ENCODE peak calls at places on chromosomes 6 and 20, in four cellular contexts. J is left ventricle myocardium inferior, I is SK-N-SH, Y is MM.1S. M is an unnamed sample.

GRCh38 chr6:81696505-81696904 is 56.0 kb downstream of the TENT5A start:
- DNase-seq in I (no peak), Y (peak), J (no peak), M (no peak)

GRCh38 chr6:2518029-2518428 is 232.7 kb downstream of the MYLK4 start:
- DNase-seq in J (no peak), Y (no peak), I (no peak), M (no peak)

GRCh38 chr20:34820805-34821578 is 4.5 kb downstream of the NCOA6 start:
- DNase-seq in J (no peak), I (no peak), Y (no peak), M (no peak)

GRCh38 chr20:36856691-36857635 is 19.0 kb upstream of the TLDC2 start:
- DNase-seq in J (no peak), Y (no peak), I (no peak), M (no peak)

GRCh38 chr6:18493421-18493891 is 106.3 kb downstream of the RNF144B start:
- DNase-seq in I (no peak), J (no peak), Y (no peak), M (no peak)

GRCh38 chr20:1266167-1266973 is at the start of gene SNPH:
- DNase-seq in Y (peak), I (peak), J (peak), M (peak)

GRCh38 chr20:51695574-51696303 is 72.5 kb downstream of the ATP9A start:
- DNase-seq in Y (no peak), I (peak), J (no peak), M (no peak)

GRCh38 chr20:32343438-32343837 is 14.7 kb upstream of the ASXL1 start:
- DNase-seq in I (no peak), J (no peak), Y (no peak), M (no peak)

GRCh38 chr6:158642097-158642601 is 2.4 kb downstream of the DYNLT1 start:
- DNase-seq in Y (no peak), J (no peak), I (no peak), M (peak)

GRCh38 chr20:11403711-11404110 is 514.0 kb upstream of the BTBD3 start:
- DNase-seq in I (no peak), Y (no peak), J (no peak), M (no peak)

GRCh38 chr6:35050291-35050987 is 90.7 kb downstream of the TCP11 start:
- DNase-seq in Y (no peak), J (no peak), I (peak), M (no peak)

GRCh38 chr6:15521516-15521915 is 141.3 kb downstream of the DTNBP1 start:
- DNase-seq in J (no peak), Y (no peak), I (no peak), M (no peak)

GRCh38 chr6:64782877-64783276 is 924.1 kb downstream of the EYS start:
- DNase-seq in Y (no peak), I (no peak), J (no peak), M (no peak)

GRCh38 chr6:154932562-154933027 is 62.5 kb upstream of the TIAM2 start:
- DNase-seq in I (peak), Y (no peak), J (no peak), M (no peak)

GRCh38 chr6:47195251-47195650 is 114.5 kb downstream of the TNFRSF21 start:
- DNase-seq in J (peak), Y (no peak), I (peak), M (peak)

GRCh38 chr20:44579313-44580090 is 2.9 kb upstream of the PKIG start:
- DNase-seq in I (no peak), J (no peak), Y (no peak), M (no peak)

GRCh38 chr20:34475979-34476736 is 40.1 kb upstream of the DYNLRB1 start:
- DNase-seq in J (peak), Y (peak), I (peak), M (peak)

GRCh38 chr6:95142101-95142500 is 435.2 kb upstream of the MANEA start:
- DNase-seq in Y (no peak), J (no peak), I (no peak), M (no peak)

GRCh38 chr6:17200395-17200794 is 80.8 kb upstream of the RBM24 start:
- DNase-seq in I (no peak), Y (no peak), J (no peak), M (no peak)
- TF ChIP-seq CTCF in I (peak), Y (no peak), J (no peak), M (peak)

DNA sequence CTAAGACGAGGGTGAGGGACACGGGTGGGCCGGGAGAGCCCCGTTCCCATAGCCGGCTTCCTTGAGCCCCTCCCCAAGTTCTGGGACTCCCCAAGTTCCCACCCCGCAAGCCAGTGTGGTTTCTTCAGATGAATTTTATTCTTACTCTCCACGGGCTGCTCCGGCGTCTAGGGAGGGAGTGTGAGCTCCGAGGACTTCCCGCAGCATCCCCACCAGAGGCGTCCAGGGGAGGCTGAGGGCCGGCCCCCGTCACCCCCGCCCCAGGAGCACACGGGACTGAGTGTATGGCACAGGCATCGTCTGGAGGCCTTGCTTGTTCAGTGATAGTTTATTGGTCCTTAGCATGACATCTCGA is 10.0 kb upstream of the SLC4A11 start:
- DNase-seq in I (no peak), Y (no peak), J (no peak), M (no peak)
- H3K4me3 ChIP-seq in I (no peak), Y (peak), J (peak), M (peak)

DNA sequence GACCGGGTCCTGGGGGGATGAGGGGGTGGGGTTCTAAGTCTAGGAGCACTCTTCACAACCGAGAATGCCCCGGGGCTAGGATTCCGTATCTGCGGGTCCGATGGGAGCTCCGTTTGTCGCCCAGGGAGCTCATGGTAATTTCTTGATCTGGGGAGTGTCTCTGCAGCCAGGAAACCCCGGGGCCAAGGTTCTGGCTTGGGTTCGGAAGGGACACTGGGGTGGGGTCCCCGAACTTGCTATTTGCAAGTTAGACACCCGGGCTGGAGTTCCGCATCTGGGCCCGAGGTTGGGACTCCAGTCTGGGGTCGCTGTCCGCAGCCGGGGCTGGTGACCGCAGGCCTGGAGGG is 397 bp downstream of the PEDS1 start:
- DNase-seq in I (no peak), Y (no peak), J (no peak), M (no peak)
- TF ChIP-seq CTCF in I (no peak), Y (no peak), J (no peak), M (no peak)

GRCh38 chr20:17543531-17543961 is 12.4 kb upstream of the BFSP1 start:
- DNase-seq in J (no peak), Y (no peak), I (no peak), M (no peak)

GRCh38 chr20:17542481-17542880 is 11.3 kb upstream of the BFSP1 start:
- DNase-seq in I (no peak), Y (no peak), J (no peak), M (no peak)

GRCh38 chr20:17541596-17541995 is 10.4 kb upstream of the BFSP1 start:
- DNase-seq in Y (no peak), J (no peak), I (no peak), M (no peak)

GRCh38 chr20:17542993-17543412 is 11.8 kb upstream of the BFSP1 start:
- DNase-seq in Y (no peak), J (no peak), I (no peak), M (no peak)

GRCh38 chr20:17541996-17542395 is 10.8 kb upstream of the BFSP1 start:
- DNase-seq in Y (no peak), J (no peak), I (no peak), M (no peak)
- H3K4me3 ChIP-seq in Y (no peak), J (no peak), I (no peak), M (no peak)

GRCh38 chr6:44072959-44073611 is 54.2 kb downstream of the MRPL14 start:
- DNase-seq in Y (peak), I (peak), J (peak), M (peak)

GRCh38 chr6:44072452-44072958 is 54.7 kb downstream of the MRPL14 start:
- DNase-seq in J (no peak), Y (no peak), I (no peak), M (no peak)

GRCh38 chr6:44074383-44075136 is 52.7 kb downstream of the MRPL14 start:
- DNase-seq in Y (peak), I (peak), J (peak), M (peak)

GRCh38 chr6:44075137-44076015 is 51.9 kb downstream of the MRPL14 start:
- DNase-seq in J (no peak), I (no peak), Y (no peak), M (no peak)

GRCh38 chr6:44073612-44074382 is 53.5 kb downstream of the MRPL14 start:
- DNase-seq in J (peak), I (peak), Y (peak), M (no peak)
- TF ChIP-seq CTCF in J (no peak), I (no peak), Y (no peak), M (peak)

DNA sequence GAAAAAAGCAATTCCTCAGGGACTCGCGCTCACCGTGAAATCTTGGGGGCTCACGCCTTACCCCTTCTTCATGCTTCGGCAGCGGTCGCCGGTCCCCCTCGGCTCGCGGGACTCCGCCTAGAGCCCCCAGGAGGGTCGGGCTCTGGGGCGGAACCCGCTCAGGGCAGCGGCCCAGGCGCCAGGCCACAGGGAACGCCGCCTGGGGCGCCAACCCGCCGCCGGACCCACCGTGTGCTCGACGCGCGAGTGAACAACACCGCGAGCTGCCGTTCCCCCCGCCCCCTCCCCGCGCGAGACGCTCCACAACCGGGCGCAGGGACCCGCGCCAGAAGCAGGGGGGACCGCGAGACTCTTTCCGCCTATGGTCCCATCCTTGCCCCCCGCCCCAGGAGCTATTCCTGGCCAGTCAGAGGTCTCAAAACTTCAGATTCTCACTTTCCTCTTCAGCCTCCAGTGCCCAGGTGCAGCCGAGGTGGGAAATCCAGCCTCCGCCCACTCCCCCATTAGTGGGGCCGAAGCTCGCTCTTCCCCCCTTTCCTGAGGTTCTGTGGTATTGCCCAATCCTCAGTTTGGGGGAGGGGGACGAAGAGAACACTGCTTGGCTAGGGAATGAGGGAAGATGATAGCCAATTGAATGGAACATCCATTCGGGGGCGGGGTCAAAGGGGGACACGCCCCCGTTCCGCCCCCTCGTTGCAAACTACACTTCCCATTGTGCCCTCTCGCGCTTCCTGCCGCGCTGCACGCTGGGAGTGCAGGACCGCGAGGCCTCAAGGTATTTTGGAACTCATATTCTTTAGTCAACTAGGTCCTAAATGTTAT is at the start of gene WASF1:
- DNase-seq in Y (peak), J (peak), I (peak), M (peak)
- H3K4me3 ChIP-seq in Y (peak), J (peak), I (peak), M (peak)

GRCh38 chr6:132768051-132768517 is 10.4 kb upstream of the VNN2 start:
- DNase-seq in J (peak), Y (no peak), I (peak), M (peak)
- TF ChIP-seq CTCF in J (peak), Y (peak), I (peak), M (peak)

GRCh38 chr6:169273511-169273910 is 19.9 kb upstream of the THBS2 start:
- DNase-seq in Y (no peak), J (no peak), I (no peak), M (no peak)

GRCh38 chr6:169269180-169270076 is 15.8 kb upstream of the THBS2 start:
- DNase-seq in Y (no peak), J (peak), I (no peak), M (no peak)

GRCh38 chr6:169266746-169267629 is 13.3 kb upstream of the THBS2 start:
- DNase-seq in I (no peak), J (no peak), Y (no peak), M (no peak)

GRCh38 chr6:169274761-169275160 is 21.1 kb upstream of the THBS2 start:
- DNase-seq in J (no peak), Y (no peak), I (no peak), M (no peak)

DNA sequence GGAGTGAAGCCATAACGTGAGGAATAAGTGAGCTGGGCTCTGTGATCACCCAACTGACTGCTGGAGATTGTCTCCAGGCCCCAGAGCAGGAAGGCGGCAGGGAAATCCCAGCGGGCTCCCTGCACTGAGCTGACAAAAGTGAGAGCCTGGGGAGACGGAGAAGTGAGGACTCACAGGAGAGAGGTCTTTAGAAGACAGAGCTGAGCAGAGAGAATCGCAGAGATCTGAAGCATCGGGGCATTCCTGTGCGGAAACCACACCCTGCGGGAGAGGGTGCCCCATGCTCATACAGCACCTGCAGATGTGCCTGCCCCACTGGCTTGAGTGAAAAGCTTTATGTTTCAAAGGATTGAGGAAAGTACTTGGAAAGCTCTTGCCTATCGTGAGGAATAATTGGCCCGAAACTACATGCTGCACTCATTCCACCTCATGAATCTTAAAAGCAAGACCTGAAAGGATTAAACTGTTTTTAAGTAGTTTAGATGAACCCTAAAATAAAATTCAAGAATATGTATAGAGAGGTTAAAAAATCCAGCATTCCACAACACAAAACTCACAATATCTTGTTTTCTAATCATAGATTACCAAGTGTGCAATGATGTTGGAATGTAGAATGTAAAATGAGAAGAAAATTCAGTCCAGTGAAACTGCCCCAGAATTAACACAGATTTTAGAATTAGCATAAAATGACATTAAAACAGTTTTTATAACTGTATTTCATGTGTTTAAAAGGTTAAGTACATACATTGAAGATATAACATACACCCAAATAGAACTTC is 17.7 kb upstream of the THBS2 start:
- DNase-seq in J (no peak), I (no peak), Y (no peak), M (no peak)
- H3K4me3 ChIP-seq in J (no peak), I (no peak), Y (no peak), M (no peak)

GRCh38 chr6:131807321-131807643 is 538 bp upstream of the ENPP1 start:
- DNase-seq in Y (peak), J (no peak), I (no peak), M (no peak)
- TF ChIP-seq CTCF in Y (no peak), J (no peak), I (no peak), M (no peak)

DNA sequence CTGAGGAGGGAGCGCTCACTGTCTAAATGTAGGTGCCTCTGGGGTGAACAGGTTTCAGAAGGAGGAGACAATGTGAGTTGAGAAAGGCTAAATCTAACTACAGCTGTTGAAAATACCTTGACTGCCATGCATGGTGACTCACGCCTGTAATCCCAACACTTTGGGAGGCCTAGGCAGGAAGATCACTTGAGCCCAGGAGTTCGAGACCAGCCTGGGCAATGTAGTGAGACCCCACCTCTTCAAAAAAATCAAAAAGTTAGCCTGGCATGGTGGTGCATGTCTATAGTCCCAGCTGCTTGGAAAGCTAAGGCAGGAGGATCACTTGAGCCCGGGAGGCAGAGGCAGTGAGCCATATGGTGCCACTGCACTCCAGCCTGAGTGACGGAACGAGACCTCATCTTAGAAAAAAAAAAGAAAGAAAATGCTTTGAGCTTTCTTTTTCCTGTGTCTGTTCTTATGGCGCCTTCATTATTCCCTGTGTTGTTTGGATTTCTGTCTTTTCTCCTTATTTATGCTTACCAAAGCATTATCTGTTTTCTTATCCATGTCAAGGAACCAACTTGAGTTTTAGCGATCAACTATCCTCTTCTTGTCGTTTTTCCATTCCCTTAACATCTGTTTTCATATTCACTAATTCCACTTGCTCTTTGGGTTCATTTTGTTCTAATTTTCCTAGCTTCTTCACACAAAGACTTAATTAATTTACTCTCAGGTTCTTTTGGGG is 8.5 kb downstream of the SLC2A10 start:
- DNase-seq in Y (no peak), J (no peak), I (no peak), M (no peak)
- H3K4me3 ChIP-seq in Y (no peak), J (no peak), I (no peak), M (no peak)

M was measured in heart right ventricle.